ENCODE peak calls at places on chromosomes 3 and 15, in six cellular contexts. H is A549, G is cardiac muscle cell, V is IMR-90, I is GM23338, Y is RWPE1. L is an unnamed sample.

GRCh38 chr3:176906046-176906905 is 291.0 kb downstream of the TBL1XR1 start:
- DNase-seq in H (no peak), G (peak; percentile 90), V (peak; percentile 90), I (peak; percentile 24), Y (no peak), L (peak; percentile 80)

GRCh38 chr3:129623447-129624118 is 17.1 kb upstream of the PLXND1 start:
- DNase-seq in H (no peak), G (peak; percentile 68), V (no peak), I (no peak), Y (no peak), L (no peak)

GRCh38 chr15:68487087-68487843 is 55.3 kb upstream of the ITGA11 start:
- DNase-seq in H (no peak), G (peak; percentile 27), V (peak; percentile 35), I (no peak), Y (no peak), L (peak; percentile 71)

GRCh38 chr15:98085003-98085639 is 124.6 kb downstream of the ARRDC4 start:
- DNase-seq in H (peak; percentile 23), G (peak; percentile 76), V (peak; percentile 69), I (peak; percentile 80), Y (peak; percentile 59), L (peak; percentile 84)

GRCh38 chr15:76114561-76114960 is 54.8 kb downstream of the TMEM266 start:
- DNase-seq in H (no peak), G (no peak), V (no peak), I (no peak), Y (no peak), L (no peak)

GRCh38 chr3:177335728-177336127 is 138.4 kb upstream of the TBL1XR1 start:
- DNase-seq in H (no peak), G (peak; percentile 66), V (peak; percentile 22), I (no peak), Y (no peak), L (peak; percentile 48)

GRCh38 chr3:12663311-12663935 is 494 bp downstream of the RAF1 start:
- DNase-seq in H (peak; percentile 49), G (peak; percentile 45), V (no peak), I (peak; percentile 51), Y (peak; percentile 13), L (peak; percentile 44)

GRCh38 chr3:81998139-81998755 is 236.8 kb upstream of the GBE1 start:
- DNase-seq in H (no peak), G (peak; percentile 56), V (peak; percentile 5), I (no peak), Y (no peak), L (peak; percentile 19)

GRCh38 chr15:70197945-70198361 is 100.2 kb upstream of the TLE3 start:
- DNase-seq in H (no peak), G (no peak), V (no peak), I (no peak), Y (peak; percentile 63), L (no peak)

GRCh38 chr3:190594171-190594570 is 80.3 kb downstream of the IL1RAP start:
- DNase-seq in H (no peak), G (no peak), V (no peak), I (no peak), Y (no peak), L (no peak)

GRCh38 chr3:190595212-190595795 is 81.4 kb downstream of the IL1RAP start:
- DNase-seq in H (no peak), G (no peak), V (no peak), I (no peak), Y (no peak), L (no peak)

GRCh38 chr3:190591080-190591479 is 77.2 kb downstream of the IL1RAP start:
- DNase-seq in H (no peak), G (no peak), V (no peak), I (no peak), Y (no peak), L (no peak)

GRCh38 chr3:190595807-190596206 is 81.9 kb downstream of the IL1RAP start:
- DNase-seq in H (no peak), G (no peak), V (no peak), I (no peak), Y (no peak), L (no peak)

DNA sequence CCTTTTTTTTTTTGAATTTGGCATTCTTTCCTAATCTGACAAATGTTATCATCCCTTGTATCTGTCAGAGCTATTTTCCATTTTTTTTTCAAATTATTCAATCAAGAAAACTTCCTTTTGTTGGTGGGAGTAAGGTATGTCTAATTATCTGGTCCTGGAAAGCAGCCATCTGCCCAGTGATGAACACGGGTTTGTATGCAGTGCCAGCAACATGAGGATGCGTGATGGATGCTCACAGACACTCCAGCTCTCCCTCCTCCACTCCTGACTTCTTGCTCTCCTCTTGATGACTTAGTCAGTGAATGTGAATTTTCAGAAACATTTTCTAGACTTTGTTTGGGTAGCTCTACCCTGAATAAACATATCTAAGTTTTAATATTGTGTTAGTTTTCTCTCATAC is 79.2 kb downstream of the IL1RAP start:
- DNase-seq in H (no peak), G (no peak), V (no peak), I (no peak), Y (no peak), L (no peak)
- H3K27ac ChIP-seq in H (no peak overlapping the region), G (no peak overlapping the region), V (no peak overlapping the region), I (no peak overlapping the region), Y (no peak overlapping the region), L (no peak overlapping the region)

DNA sequence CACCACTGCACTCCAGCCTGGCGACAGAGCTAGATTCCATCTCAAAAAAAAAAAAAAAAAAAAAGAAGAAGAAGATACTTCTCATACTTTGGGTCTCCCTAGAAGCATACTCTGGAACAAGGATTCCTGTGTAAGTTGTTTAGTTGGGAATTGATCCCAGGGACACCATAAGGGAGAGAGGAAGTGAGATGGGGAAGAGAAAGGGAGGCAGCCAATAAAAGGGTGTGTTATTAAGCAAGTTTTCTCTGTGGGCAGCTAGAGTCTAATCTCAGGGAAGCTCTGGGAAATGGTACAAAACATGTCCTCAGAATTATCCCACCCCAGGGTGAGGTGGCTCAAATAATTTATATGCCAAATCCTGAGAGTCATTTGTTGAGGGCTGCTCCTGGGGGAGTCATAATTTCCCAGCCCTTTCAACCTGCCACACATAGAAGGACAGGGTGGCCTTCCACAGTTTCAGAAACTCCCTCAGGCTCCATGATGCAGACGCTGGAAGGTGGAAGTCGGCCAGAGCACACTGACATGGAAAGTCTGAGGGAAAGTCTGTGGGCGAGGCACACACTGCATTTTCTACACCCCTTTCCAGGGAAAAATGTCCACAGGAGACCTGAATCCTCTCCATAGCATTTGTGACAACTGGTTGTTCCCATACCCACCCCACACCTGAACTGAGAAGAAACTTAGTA is 86.4 kb upstream of the SLC4A7 start:
- DNase-seq in H (no peak), G (no peak), V (no peak), I (no peak), Y (no peak), L (no peak)
- H3K27ac ChIP-seq in H (peak overlapping the region; percentile 50), G (no peak overlapping the region), V (no peak overlapping the region), I (no peak overlapping the region), Y (no peak overlapping the region), L (no peak overlapping the region)

GRCh38 chr15:33044598-33044997 is 149.9 kb downstream of the FMN1 start:
- DNase-seq in H (no peak), G (no peak), V (no peak), I (no peak), Y (no peak), L (no peak)

GRCh38 chr15:33040501-33040900 is 154.0 kb downstream of the FMN1 start:
- DNase-seq in H (no peak), G (no peak), V (peak; percentile 55), I (no peak), Y (no peak), L (no peak)

GRCh38 chr15:33045066-33045810 is 149.3 kb downstream of the FMN1 start:
- DNase-seq in H (no peak), G (no peak), V (peak; percentile 37), I (no peak), Y (no peak), L (no peak)

GRCh38 chr15:33047077-33047476 is 147.4 kb downstream of the FMN1 start:
- DNase-seq in H (no peak), G (no peak), V (no peak), I (no peak), Y (no peak), L (no peak)

GRCh38 chr15:33043636-33044035 is 150.9 kb downstream of the FMN1 start:
- DNase-seq in H (no peak), G (no peak), V (no peak), I (no peak), Y (no peak), L (no peak)
- H3K27ac ChIP-seq in H (no peak overlapping the region), G (no peak overlapping the region), V (no peak overlapping the region), I (no peak overlapping the region), Y (no peak overlapping the region), L (no peak overlapping the region)

GRCh38 chr3:126891141-126891540 is 91.8 kb upstream of the PLXNA1 start:
- DNase-seq in H (no peak), G (no peak), V (no peak), I (no peak), Y (no peak), L (no peak)
- H3K27ac ChIP-seq in H (no peak overlapping the region), G (no peak overlapping the region), V (no peak overlapping the region), I (no peak overlapping the region), Y (no peak overlapping the region), L (no peak overlapping the region)

L was measured in fibroblast of lung.